ENCODE peak calls at places on chromosome 10, in six cellular contexts. L, W, D, J, E and P are unnamed samples.
A peak's percentile ranks its signal among the peaks of the same experiment; 100 is the strongest.

GRCh38 chr10:5960070-5960972 is 17.0 kb downstream of the IL15RA start:
- DNase-seq in L (no peak), W (peak; percentile 21), D (no peak), J (peak; percentile 73), E (no peak), P (no peak)

GRCh38 chr10:121413951-121414350 is 184.3 kb downstream of the FGFR2 start:
- DNase-seq in L (no peak), W (no peak), D (no peak), J (no peak), E (no peak), P (no peak)

GRCh38 chr10:55509168-55509567 is 708.1 kb upstream of the PCDH15 start:
- DNase-seq in L (no peak), W (no peak), D (no peak), J (no peak), E (no peak), P (no peak)

GRCh38 chr10:114163062-114163861 is 10.7 kb downstream of the CCDC186 start:
- DNase-seq in L (no peak), W (no peak), D (no peak), J (no peak), E (peak; percentile 20), P (no peak)

GRCh38 chr10:101041252-101041761 is 10.3 kb downstream of the SFXN3 start:
- DNase-seq in L (no peak), W (peak; percentile 84), D (peak; percentile 89), J (peak; percentile 88), E (peak; percentile 83), P (peak; percentile 70)

GRCh38 chr10:126147866-126148578 is 240.3 kb downstream of the ADAM12 start:
- DNase-seq in L (no peak), W (no peak), D (peak; percentile 79), J (peak; percentile 51), E (peak; percentile 8), P (no peak)

GRCh38 chr10:25015927-25016348 is at the start of gene ENKUR:
- DNase-seq in L (peak; percentile 47), W (peak; percentile 92), D (peak; percentile 97), J (peak; percentile 90), E (no peak), P (peak; percentile 75)

GRCh38 chr10:62618576-62619408 is 185.7 kb upstream of the ADO start:
- DNase-seq in L (no peak), W (no peak), D (no peak), J (peak; percentile 89), E (no peak), P (no peak)

GRCh38 chr10:72574636-72575035 is 51.2 kb downstream of the MICU1 start:
- DNase-seq in L (no peak), W (no peak), D (no peak), J (no peak), E (no peak), P (no peak)

GRCh38 chr10:129048513-129048912 is 418.5 kb upstream of the MGMT start:
- DNase-seq in L (no peak), W (no peak), D (no peak), J (no peak), E (no peak), P (no peak)
- H3K9me3 ChIP-seq in L (no peaks in the 10 kb centered on the region), W (no peaks in the 10 kb centered on the region), D (no peaks in the 10 kb centered on the region), J (peaks cover 9% of the 10 kb centered on the region), E (no peaks in the 10 kb centered on the region), P (no peaks in the 10 kb centered on the region)

DNA sequence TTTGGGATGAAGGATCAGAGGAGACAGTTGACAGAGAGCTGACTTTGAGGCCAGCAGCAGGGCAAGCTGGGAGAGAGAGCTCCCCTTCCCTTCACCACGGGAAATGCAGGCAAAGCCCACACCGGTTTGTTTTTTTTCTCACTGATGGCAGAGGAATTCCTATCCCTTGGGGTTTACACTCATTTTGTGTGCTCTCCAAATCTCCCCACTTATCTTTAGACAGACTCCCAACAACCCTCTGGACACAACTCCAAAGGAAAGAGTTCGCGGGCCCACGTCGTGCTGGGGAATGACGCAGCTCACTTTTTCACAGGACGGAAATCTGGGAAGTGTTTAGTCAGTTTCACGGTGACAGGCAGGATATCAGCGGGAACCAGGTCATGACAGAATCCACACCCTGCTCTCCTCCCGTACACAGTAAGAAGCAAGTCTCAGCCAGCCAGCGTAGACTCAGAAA is 68.3 kb upstream of the FAM171A1 start:
- DNase-seq in L (no peak), W (peak; percentile 43), D (peak; percentile 53), J (peak; percentile 11), E (peak; percentile 62), P (no peak)
- TF ChIP-seq CTCF in L (peak; percentile 69), W (peak; percentile 58), D (peak; percentile 40), J (peak; percentile 26), E (peak; percentile 41), P (no peak)

GRCh38 chr10:104641150-104642000 is at the start of gene SORCS3:
- DNase-seq in L (no peak), W (peak; percentile 57), D (peak; percentile 70), J (no peak), E (no peak), P (no peak)

GRCh38 chr10:104642001-104642270 is 846 bp downstream of the SORCS3 start:
- DNase-seq in L (no peak), W (no peak), D (peak; percentile 46), J (no peak), E (no peak), P (no peak)

GRCh38 chr10:104640339-104641149 is 546 bp upstream of the SORCS3 start:
- DNase-seq in L (no peak), W (no peak), D (peak; percentile 61), J (no peak), E (no peak), P (no peak)

GRCh38 chr10:104639595-104640338 is 1.3 kb upstream of the SORCS3 start:
- DNase-seq in L (no peak), W (peak; percentile 71), D (peak; percentile 57), J (no peak), E (no peak), P (no peak)

GRCh38 chr10:104638861-104639594 is 2.1 kb upstream of the SORCS3 start:
- DNase-seq in L (no peak), W (peak; percentile 83), D (peak; percentile 84), J (no peak), E (no peak), P (no peak)
- H2AFZ ChIP-seq in L (peak overlapping the region; percentile 63), W (peak overlapping the region; percentile 2), D (peak overlapping the region; percentile 90), J (peak overlapping the region; percentile 63), E (no peak overlapping the region), P (no peak overlapping the region)

GRCh38 chr10:123722351-123722750 is 56.2 kb downstream of the GPR26 start:
- DNase-seq in L (no peak), W (no peak), D (no peak), J (no peak), E (no peak), P (no peak)
- H3K9me3 ChIP-seq in L (no peaks in the 10 kb centered on the region), W (no peaks in the 10 kb centered on the region), D (no peaks in the 10 kb centered on the region), J (peaks cover 39% of the 10 kb centered on the region), E (no peaks in the 10 kb centered on the region), P (no peaks in the 10 kb centered on the region)

DNA sequence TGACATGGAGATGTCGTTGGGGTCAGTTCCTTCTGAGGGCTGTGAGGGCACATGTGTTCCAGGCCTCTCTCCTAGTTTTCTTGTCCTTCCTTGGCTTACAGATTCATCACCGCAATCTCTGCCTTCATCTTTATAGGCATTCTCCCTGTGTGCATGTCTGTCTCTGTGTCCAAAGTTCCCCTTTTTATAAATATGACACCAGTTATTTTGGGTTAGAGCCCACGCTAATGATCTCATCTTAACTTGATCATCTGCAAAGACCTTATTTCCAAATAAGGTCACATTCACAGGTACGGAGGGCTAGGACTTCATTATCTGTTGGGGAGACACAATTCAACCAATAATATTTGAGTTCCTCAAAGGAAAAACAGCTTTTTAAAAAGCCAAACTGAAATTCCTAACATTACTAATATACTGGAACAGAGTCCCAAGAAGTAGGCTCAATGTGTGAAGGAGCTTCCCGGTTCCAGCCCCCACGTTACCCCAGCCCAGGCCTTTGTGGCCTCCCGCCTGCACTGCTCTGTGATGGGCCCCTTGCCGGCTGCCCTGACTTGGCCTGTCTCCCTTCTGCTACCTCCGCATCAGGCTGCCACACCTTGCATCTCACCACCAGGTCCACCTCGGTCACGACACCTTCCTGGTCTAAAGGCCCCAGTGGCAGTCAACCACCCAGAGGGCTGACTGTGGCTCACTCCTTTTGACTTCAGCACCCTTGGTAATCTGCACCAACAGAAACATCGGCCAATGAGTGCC is 142.6 kb downstream of the KCNMA1 start:
- DNase-seq in L (no peak), W (no peak), D (no peak), J (no peak), E (no peak), P (no peak)
- TF ChIP-seq CTCF in L (no peak), W (no peak), D (no peak), J (no peak), E (no peak), P (no peak)

DNA sequence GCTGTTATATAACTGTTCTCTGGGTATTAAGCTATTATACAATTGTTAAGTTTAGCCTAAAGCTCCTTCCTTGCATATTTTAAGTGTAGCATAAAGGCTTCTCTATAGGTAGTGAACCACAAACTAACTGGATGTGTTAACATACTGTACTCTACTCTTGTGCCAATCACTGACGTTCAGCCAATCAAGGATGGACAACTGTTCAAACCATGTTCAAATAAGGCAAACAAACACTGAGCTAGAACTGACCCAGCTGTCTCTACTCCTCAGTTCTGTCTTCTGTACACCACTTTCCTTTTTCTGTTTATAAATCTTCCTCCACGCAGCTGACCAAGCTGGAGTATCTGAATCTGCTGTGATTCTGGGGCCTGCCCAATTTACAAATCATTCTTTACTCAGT is 188.7 kb upstream of the MBL2 start:
- DNase-seq in L (no peak), W (no peak), D (no peak), J (no peak), E (no peak), P (no peak)
- H2AFZ ChIP-seq in L (no peak overlapping the region), W (no peak overlapping the region), D (no peak overlapping the region), J (no peak overlapping the region), E (no peak overlapping the region), P (no peak overlapping the region)

DNA sequence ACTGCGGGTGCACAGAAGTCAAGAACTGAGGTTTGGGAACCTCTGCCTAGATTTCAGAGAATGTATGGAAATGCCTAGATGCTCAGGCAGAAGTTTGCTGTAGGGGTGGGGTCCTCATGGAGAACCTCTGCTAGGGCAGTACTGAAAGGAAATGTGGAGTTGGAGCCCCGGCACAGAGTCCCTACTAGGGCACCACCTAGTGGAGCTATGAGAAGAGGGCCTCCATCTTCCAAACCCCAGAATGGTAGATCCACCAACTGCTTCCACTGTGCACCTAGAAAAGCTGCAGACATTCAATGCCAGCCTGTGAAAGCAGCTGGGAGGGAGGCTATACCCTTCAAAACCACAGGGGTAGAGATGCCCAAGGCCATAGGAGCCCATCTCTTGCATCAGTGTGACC is 1336.0 kb upstream of the CELF2 start:
- DNase-seq in L (no peak), W (no peak), D (no peak), J (no peak), E (no peak), P (no peak)
- H3K9me3 ChIP-seq in L (peaks cover 11% of the 10 kb centered on the region), W (no peaks in the 10 kb centered on the region), D (no peaks in the 10 kb centered on the region), J (no peaks in the 10 kb centered on the region), E (no peaks in the 10 kb centered on the region), P (no peaks in the 10 kb centered on the region)

GRCh38 chr10:119078422-119079179 is 2.0 kb downstream of the EIF3A start:
- DNase-seq in L (no peak), W (no peak), D (no peak), J (no peak), E (no peak), P (no peak)

GRCh38 chr10:119070395-119071165 is 10.0 kb downstream of the EIF3A start:
- DNase-seq in L (no peak), W (no peak), D (no peak), J (no peak), E (no peak), P (no peak)

GRCh38 chr10:119073584-119073983 is 7.0 kb downstream of the EIF3A start:
- DNase-seq in L (no peak), W (no peak), D (no peak), J (no peak), E (no peak), P (no peak)
- TF ChIP-seq CTCF in L (no peak), W (no peak), D (no peak), J (no peak), E (no peak), P (no peak)

GRCh38 chr10:73953665-73954064 is 42.7 kb downstream of the PLAU start:
- DNase-seq in L (no peak), W (no peak), D (no peak), J (no peak), E (no peak), P (no peak)
- H2AFZ ChIP-seq in L (no peak overlapping the region), W (no peak overlapping the region), D (no peak overlapping the region), J (peak overlapping the region; percentile 41), E (no peak overlapping the region), P (no peak overlapping the region)